ENCODE peak calls at places on chromosomes 3 and 15, in six cellular contexts. W, A, U, B, P and H are unnamed samples.

GRCh38 chr15:54619180-54619579 is 577.6 kb downstream of the RSL24D1 start:
- DNase-seq in W (no peak), P (no peak), U (no peak), A (no peak), B (no peak), H (no peak)

GRCh38 chr3:12154151-12154550 is 4.6 kb downstream of the TIMP4 start:
- DNase-seq in U (no peak), P (no peak), W (no peak), A (no peak), B (no peak), H (no peak)

GRCh38 chr3:60809857-60810256 is 441.4 kb downstream of the FHIT start:
- DNase-seq in A (no peak), P (no peak), U (no peak), W (no peak), B (no peak), H (no peak)

GRCh38 chr15:100926258-100926657 is 7.1 kb downstream of the LRRK1 start:
- DNase-seq in U (no peak), A (no peak), B (no peak), P (no peak), W (no peak), H (no peak)

GRCh38 chr15:29465816-29466215 is 196.2 kb upstream of the NSMCE3 start:
- DNase-seq in B (no peak), W (no peak), P (no peak), A (no peak), U (no peak), H (no peak)

GRCh38 chr15:31442203-31443090 is 115.8 kb downstream of the KLF13 start:
- DNase-seq in U (peak; percentile 17), A (no peak), P (no peak), W (peak; percentile 85), B (no peak), H (no peak)

GRCh38 chr3:66355394-66355793 is 134.6 kb downstream of the SLC25A26 start:
- DNase-seq in W (no peak), P (no peak), A (no peak), U (no peak), B (no peak), H (no peak)

GRCh38 chr3:181330821-181331563 is 341.5 kb upstream of the DNAJC19 start:
- DNase-seq in W (no peak), U (no peak), P (no peak), A (no peak), B (no peak), H (no peak)

GRCh38 chr3:173403376-173403775 is 5.8 kb downstream of the NLGN1 start:
- DNase-seq in P (no peak), U (no peak), B (no peak), W (no peak), A (no peak), H (no peak)

GRCh38 chr3:60890226-60890625 is 361.0 kb downstream of the FHIT start:
- DNase-seq in U (no peak), P (no peak), B (no peak), W (no peak), A (no peak), H (no peak)

GRCh38 chr3:186985713-186986364 is 55.5 kb downstream of the ST6GAL1 start:
- DNase-seq in A (no peak), P (no peak), B (no peak), U (no peak), W (no peak), H (no peak)

GRCh38 chr15:68781766-68782588 is 38.7 kb downstream of the ANP32A start:
- DNase-seq in U (no peak), P (no peak), W (no peak), B (peak; percentile 72), A (no peak), H (peak; percentile 78)

GRCh38 chr15:69451951-69452701 is 492 bp upstream of the RPLP1 start:
- DNase-seq in P (no peak), W (no peak), A (peak; percentile 75), B (peak; percentile 57), U (no peak), H (peak; percentile 81)

GRCh38 chr3:15520185-15520584 is 1.3 kb downstream of the COLQ start:
- DNase-seq in U (no peak), W (no peak), B (peak; percentile 60), A (no peak), P (no peak), H (no peak)

GRCh38 chr3:109563149-109563548 is 225.8 kb upstream of the DPPA4 start:
- DNase-seq in P (no peak), B (no peak), A (no peak), U (no peak), W (no peak), H (no peak)

GRCh38 chr15:78315686-78316085 is 16.3 kb upstream of the SKIC8 start:
- DNase-seq in B (no peak), U (no peak), W (no peak), P (no peak), A (peak; percentile 44), H (peak; percentile 40)